ENCODE peak calls at places on chromosomes 6 and 20, in four cellular contexts. T is fibroblast of lung, M is H9, I is HCT116. N is an unnamed sample.

GRCh38 chr6:7086488-7086887 is 21.3 kb upstream of the RREB1 start:
- DNase-seq in T (peak), M (no peak), I (no peak), N (no peak)

GRCh38 chr6:16619777-16620176 is 141.5 kb downstream of the ATXN1 start:
- DNase-seq in T (no peak), M (no peak), I (no peak), N (no peak)

GRCh38 chr6:133681880-133682279 is 207.0 kb upstream of the TCF21 start:
- DNase-seq in T (no peak), M (peak), I (no peak), N (no peak)

GRCh38 chr6:88920777-88921728 is 42.4 kb downstream of the RNGTT start:
- DNase-seq in T (no peak), M (no peak), I (no peak), N (no peak)

GRCh38 chr20:31809656-31810055 is 9.5 kb upstream of the MYLK2 start:
- DNase-seq in T (no peak), M (no peak), I (no peak), N (no peak)

GRCh38 chr6:150490586-150490985 is 109.1 kb upstream of the PLEKHG1 start:
- DNase-seq in T (no peak), M (no peak), I (peak), N (no peak)

GRCh38 chr6:158387036-158387435 is 74.8 kb downstream of the TULP4 start:
- DNase-seq in T (no peak), M (no peak), I (peak), N (no peak)

GRCh38 chr6:166008441-166009369 is 158.9 kb downstream of the TBXT start:
- DNase-seq in T (peak), M (peak), I (no peak), N (peak)

GRCh38 chr6:135606392-135606791 is 108.9 kb upstream of the AHI1 start:
- DNase-seq in T (no peak), M (no peak), I (no peak), N (no peak)

GRCh38 chr6:134047673-134048072 is 4.8 kb downstream of the SLC2A12 start:
- DNase-seq in T (no peak), M (no peak), I (no peak), N (no peak)

GRCh38 chr20:47054506-47054905 is 159.9 kb downstream of the EYA2 start:
- DNase-seq in T (no peak), M (no peak), I (no peak), N (no peak)

GRCh38 chr6:35016417-35017221 is 124.5 kb downstream of the TCP11 start:
- DNase-seq in T (peak), M (no peak), I (no peak), N (peak)
- H2AFZ ChIP-seq in T (peak), M (no peak), I (no peak), N (peak)

GRCh38 chr6:87066449-87067288 is 28.2 kb downstream of the CGA start:
- DNase-seq in T (peak), M (no peak), I (peak), N (peak)

GRCh38 chr6:87074051-87074711 is 20.7 kb downstream of the CGA start:
- DNase-seq in T (no peak), M (no peak), I (no peak), N (no peak)

GRCh38 chr6:87068804-87069203 is 26.1 kb downstream of the CGA start:
- DNase-seq in T (no peak), M (no peak), I (no peak), N (no peak)

GRCh38 chr6:87070750-87071149 is 24.2 kb downstream of the CGA start:
- DNase-seq in T (no peak), M (no peak), I (no peak), N (no peak)

GRCh38 chr6:87071683-87072082 is 23.2 kb downstream of the CGA start:
- DNase-seq in T (no peak), M (no peak), I (no peak), N (no peak)
- H2AFZ ChIP-seq in T (no peak), M (no peak), I (no peak), N (no peak)

DNA sequence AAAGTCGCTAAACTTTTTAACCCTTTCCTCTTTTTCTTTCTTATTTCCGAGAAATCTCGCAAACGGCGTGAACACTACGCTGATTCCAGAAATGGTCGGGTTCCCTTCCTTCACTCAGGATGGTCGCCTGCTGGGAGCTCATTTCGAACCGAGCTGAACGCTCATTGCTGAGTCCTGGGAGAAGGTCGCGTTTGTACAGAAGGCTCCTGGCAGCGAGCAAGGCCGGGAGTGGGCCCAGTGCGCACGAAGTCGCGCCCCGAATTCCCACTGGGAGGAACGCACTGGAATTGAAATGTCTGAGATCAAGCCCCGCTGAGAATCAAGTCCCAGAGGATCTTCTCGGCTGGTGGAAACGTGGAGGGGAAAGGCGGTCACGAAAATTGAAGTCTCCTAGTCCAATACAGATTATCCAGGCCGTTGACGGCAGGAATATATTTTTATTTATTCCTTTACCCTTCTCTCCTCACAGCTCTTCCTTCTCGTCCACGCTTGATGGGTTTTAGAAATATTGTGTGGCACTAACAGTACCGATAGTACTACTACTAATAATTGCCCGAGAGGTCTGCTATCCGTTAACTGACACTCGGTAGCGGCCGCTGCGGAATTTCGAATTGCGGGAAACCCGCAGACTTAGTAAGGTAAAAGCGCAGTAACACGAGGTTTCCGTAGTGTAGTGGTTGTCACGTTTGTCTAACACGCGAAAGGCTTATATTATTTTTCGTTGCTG is 207.2 kb upstream of the ZNF184 start:
- DNase-seq in T (no peak), M (no peak), I (no peak), N (no peak)
- H2AFZ ChIP-seq in T (no peak), M (no peak), I (no peak), N (peak)

GRCh38 chr20:60038400-60038799 is 80.2 kb downstream of the CDH26 start:
- DNase-seq in T (no peak), M (no peak), I (no peak), N (no peak)

GRCh38 chr20:60036346-60037119 is 78.3 kb downstream of the CDH26 start:
- DNase-seq in T (no peak), M (no peak), I (no peak), N (no peak)

GRCh38 chr20:60039526-60039925 is 81.3 kb downstream of the CDH26 start:
- DNase-seq in T (no peak), M (no peak), I (no peak), N (no peak)

GRCh38 chr20:60037120-60037499 is 78.9 kb downstream of the CDH26 start:
- DNase-seq in T (peak), M (peak), I (no peak), N (peak)

DNA sequence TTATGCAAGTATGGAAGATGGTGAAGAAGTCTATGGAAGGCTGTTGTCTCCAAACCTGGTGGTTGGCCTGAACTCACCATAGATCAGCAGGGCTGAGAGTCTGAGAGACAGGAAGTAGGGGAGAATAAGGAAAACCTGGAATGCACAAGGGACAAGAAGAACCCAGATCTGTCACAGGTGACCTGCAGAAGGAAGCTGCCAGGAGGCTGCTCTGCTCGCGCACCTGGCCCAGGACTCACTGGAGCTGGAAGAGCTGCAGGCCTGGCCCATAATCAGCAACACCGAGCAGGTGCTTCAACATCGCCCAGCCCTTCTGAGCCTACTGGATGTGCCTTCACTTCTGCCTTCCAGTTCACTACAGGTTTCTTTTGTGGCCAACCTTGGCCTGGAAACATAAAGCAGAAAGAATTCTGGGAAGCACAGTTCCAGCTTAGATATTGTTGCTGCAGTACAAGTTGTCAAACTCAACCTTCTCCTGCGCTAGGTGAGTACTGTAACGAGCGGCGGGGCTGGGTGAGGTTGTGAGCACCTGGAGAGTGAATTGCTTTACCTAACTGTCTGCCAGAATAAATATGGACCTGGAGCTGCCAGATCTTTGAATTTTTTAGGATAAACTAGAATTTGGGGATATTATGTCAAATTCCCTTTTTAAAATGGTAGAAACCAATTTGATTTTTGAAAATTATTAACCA is 82.4 kb downstream of the CDH26 start:
- DNase-seq in T (no peak), M (no peak), I (no peak), N (no peak)
- H2AFZ ChIP-seq in T (no peak), M (no peak), I (no peak), N (no peak)

GRCh38 chr6:168355716-168356522 is 36.3 kb upstream of the DACT2 start:
- DNase-seq in T (no peak), M (peak), I (peak), N (no peak)
- H2AFZ ChIP-seq in T (no peak), M (no peak), I (peak), N (peak)

GRCh38 chr20:5638023-5638422 is 112.2 kb upstream of the SHLD1 start:
- DNase-seq in T (no peak), M (no peak), I (no peak), N (no peak)
- H2AFZ ChIP-seq in T (no peak), M (no peak), I (no peak), N (no peak)

DNA sequence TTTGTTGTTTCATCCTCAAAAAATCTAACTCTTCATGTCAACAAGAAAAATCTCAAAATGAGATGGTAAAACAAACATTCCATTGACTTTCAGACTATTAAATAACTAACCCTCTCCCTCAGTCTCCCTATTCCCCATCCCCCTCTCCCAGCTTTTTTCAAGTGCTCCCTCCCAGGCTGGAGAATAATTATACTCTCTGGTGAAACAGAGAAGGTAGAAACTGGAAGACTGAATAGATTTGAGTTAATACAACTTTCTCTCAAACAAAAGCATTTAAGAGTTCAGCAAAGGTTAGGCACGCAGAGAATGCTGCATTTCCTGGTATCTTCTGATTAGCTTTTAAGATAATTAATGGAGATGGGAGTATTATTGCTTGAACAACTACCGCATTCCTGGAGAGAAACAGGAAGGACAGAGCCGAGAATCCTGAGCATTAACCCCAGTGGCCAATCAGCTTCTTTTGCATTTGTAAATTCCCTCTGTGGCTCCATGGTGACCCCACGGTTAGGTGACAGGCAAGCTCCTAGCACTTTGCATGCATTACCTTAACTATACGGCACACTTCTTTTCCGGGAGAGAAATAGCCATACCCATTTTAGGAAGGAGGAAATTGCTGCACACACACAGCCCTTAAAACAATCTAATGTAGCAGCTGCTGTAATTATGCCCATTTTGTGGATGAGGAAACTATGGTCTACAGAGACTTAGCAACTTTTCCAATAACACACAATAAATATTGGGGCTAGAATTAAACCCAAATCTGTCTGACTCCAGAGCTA is 170.1 kb downstream of the CD24 start:
- DNase-seq in T (no peak), M (peak), I (no peak), N (no peak)
- H2AFZ ChIP-seq in T (no peak), M (no peak), I (no peak), N (no peak)

DNA sequence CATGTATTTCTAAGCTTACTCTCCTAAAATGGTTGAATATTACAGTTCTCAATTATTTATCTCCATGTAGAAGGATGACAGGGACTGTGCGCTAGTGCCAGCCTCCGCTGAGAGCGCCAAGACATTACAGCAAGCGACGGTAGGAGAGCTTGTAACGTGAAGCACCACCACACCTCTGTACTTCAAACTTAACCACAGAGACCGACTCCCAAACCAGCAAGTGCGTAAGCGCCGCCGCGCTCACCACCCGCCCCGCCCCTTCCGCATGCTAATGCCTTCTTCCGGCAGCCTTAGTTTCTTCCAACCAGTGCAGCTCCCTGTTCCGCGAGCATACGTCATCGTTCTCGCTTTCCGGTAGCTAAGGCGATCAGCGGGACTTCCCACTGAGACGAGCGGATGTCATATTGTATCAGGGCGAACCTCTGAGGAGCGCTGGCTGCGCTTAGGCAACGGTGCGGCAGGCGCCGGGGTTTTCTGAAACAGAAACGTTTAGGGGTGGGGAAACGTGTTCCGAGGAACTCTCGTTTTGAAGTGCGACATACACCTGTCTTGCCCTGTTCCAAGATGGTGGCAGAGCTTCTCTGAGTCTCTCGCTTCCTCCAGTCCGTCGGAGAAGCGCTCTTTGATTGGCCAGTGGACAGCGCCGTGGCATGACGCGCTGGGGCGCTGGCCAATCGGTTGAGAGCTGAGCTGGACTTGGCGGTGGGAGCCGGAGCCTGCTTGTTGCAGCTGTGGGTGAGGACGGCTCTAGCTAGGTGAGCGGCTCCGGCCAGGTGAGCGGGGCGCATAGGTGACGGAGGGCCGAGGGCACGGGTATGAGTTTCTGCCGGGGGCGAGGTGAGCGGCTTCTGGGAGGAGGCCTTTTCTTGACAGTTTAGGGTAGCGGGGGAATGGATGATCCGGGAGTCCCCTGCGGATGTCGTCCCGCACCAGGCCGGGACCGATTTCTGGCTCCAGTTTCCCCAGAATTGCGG is at the start of gene SEC23B:
- DNase-seq in T (peak), M (peak), I (peak), N (peak)
- H2AFZ ChIP-seq in T (peak), M (no peak), I (peak), N (peak)